ENCODE peak calls at places on chromosomes 7 and 10, in eight cellular contexts. W is stomach, V is body of pancreas, I is prostate gland, M is right atrium auricular region, H is esophagus squamous epithelium, G is heart left ventricle, C is SK-N-SH. K is an unnamed sample.

GRCh38 chr10:99276848-99277486 is 41.3 kb upstream of the HPSE2 start:
- DNase-seq in C (peak; percentile 18), H (no peak), M (no peak), I (no peak), W (no peak), G (no peak), V (no peak), K (no peak)

GRCh38 chr7:46034056-46034768 is 113.1 kb upstream of the IGFBP3 start:
- DNase-seq in H (no peak), W (no peak), V (no peak), I (no peak), C (no peak), M (no peak), G (no peak), K (no peak)

GRCh38 chr10:5532231-5532605 is 7.5 kb downstream of the CALML3 start:
- DNase-seq in V (no peak), H (no peak), M (no peak), I (no peak), G (no peak), W (no peak), C (no peak), K (no peak)

GRCh38 chr7:95473276-95473985 is 12.3 kb upstream of the ASB4 start:
- DNase-seq in H (no peak), C (no peak), M (no peak), V (no peak), I (no peak), W (no peak), G (no peak), K (no peak)

GRCh38 chr7:157269341-157270059 is 67.3 kb upstream of the DNAJB6 start:
- DNase-seq in M (no peak), I (no peak), C (no peak), H (no peak), V (no peak), W (no peak), G (no peak), K (no peak)

GRCh38 chr7:125391921-125392320 is 462.3 kb upstream of the POT1 start:
- DNase-seq in C (no peak), W (no peak), V (no peak), I (no peak), M (no peak), H (no peak), G (no peak), K (no peak)

GRCh38 chr7:149772236-149772820 is 1.1 kb downstream of the ZNF467 start:
- DNase-seq in V (peak; percentile 24), M (no peak), I (no peak), G (no peak), H (no peak), C (peak; percentile 79), W (no peak), K (no peak)

GRCh38 chr7:14286036-14286435 is 296.6 kb upstream of the ETV1 start:
- DNase-seq in C (no peak), I (no peak), M (no peak), V (no peak), W (no peak), H (no peak), G (no peak), K (no peak)

GRCh38 chr7:43112088-43112940 is at the start of gene HECW1:
- DNase-seq in M (no peak), W (no peak), G (no peak), V (no peak), C (no peak), H (no peak), I (no peak), K (no peak)

GRCh38 chr7:28587211-28587610 is 174.9 kb downstream of the CREB5 start:
- DNase-seq in G (no peak), I (peak; percentile 19), H (no peak), V (no peak), C (no peak), W (no peak), M (no peak), K (no peak)

GRCh38 chr7:20200361-20200760 is 16.8 kb downstream of the MACC1 start:
- DNase-seq in M (no peak), C (no peak), I (no peak), V (no peak), H (no peak), W (no peak), G (no peak), K (no peak)

GRCh38 chr7:41054960-41055700 is 647.8 kb downstream of the INHBA start:
- DNase-seq in V (no peak), M (no peak), H (no peak), I (no peak), W (no peak), C (no peak), G (no peak), K (no peak)

GRCh38 chr7:138886501-138886917 is 88.5 kb upstream of the ATP6V0A4 start:
- DNase-seq in M (no peak), H (no peak), G (no peak), I (peak; percentile 33), C (peak; percentile 68), W (no peak), V (peak; percentile 61), K (no peak)

GRCh38 chr10:91587710-91588638 is 44.9 kb downstream of the PPP1R3C start:
- DNase-seq in M (no peak), I (no peak), W (no peak), C (no peak), H (no peak), G (no peak), V (peak; percentile 75), K (no peak)

GRCh38 chr7:137789215-137789899 is 57.4 kb downstream of the DGKI start:
- DNase-seq in M (no peak), C (peak; percentile 27), W (no peak), I (no peak), G (no peak), V (no peak), H (no peak), K (no peak)

GRCh38 chr7:5429253-5429856 is 5.7 kb upstream of the TNRC18 start:
- DNase-seq in W (peak; percentile 77), H (no peak), C (no peak), G (peak; percentile 65), M (no peak), I (no peak), V (peak; percentile 73), K (peak; percentile 74)

GRCh38 chr7:3244241-3244814 is 56.7 kb upstream of the SDK1 start:
- DNase-seq in V (no peak), M (no peak), G (no peak), I (no peak), C (peak; percentile 83), H (no peak), W (no peak), K (no peak)

GRCh38 chr10:132427071-132427771 is 30.2 kb downstream of the PWWP2B start:
- DNase-seq in H (no peak), M (no peak), I (no peak), C (no peak), G (no peak), V (no peak), W (no peak), K (no peak)

GRCh38 chr10:61304751-61305150 is 148.4 kb downstream of the TMEM26 start:
- DNase-seq in M (no peak), G (no peak), I (no peak), V (no peak), W (no peak), C (no peak), H (no peak), K (no peak)

GRCh38 chr10:113425596-113425995 is 127.3 kb upstream of the HABP2 start:
- DNase-seq in H (no peak), W (no peak), V (peak; percentile 38), G (no peak), M (no peak), I (no peak), C (no peak), K (no peak)

GRCh38 chr10:84588426-84588825 is 260.0 kb downstream of the CCSER2 start:
- DNase-seq in W (no peak), M (no peak), G (no peak), V (no peak), H (no peak), I (no peak), C (no peak), K (no peak)

DNA sequence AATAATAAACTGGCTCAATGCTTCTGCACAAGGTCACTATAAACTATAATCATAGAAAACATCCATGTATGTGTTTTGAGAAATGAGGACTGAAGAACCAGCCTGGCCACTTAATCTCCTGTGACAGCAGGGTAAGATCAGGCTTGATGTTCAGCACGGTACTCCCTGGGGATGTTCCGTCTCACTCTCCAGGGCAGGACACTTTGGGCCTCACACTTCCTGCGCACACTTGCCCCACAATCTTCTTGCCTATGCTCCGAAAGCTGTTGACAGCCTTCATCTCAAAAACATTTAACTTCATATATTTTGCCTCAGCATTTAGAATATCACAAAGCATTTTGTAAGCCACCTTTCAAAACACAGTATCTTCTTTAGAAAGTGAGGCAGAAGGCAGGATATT is 92.7 kb downstream of the PARD3 start:
- DNase-seq in H (no peak), W (no peak), C (no peak), G (no peak), I (no peak), V (no peak), M (no peak), K (no peak)
- H3K4me1 ChIP-seq in H (peaks cover 10% of the 10 kb centered on the region), W (peaks cover 46% of the 10 kb centered on the region), C (peaks cover 20% of the 10 kb centered on the region), G (peaks cover 42% of the 10 kb centered on the region), I (peaks cover 4% of the 10 kb centered on the region), V (peaks cover 24% of the 10 kb centered on the region), M (peaks cover 33% of the 10 kb centered on the region), K (peaks cover 43% of the 10 kb centered on the region)

DNA sequence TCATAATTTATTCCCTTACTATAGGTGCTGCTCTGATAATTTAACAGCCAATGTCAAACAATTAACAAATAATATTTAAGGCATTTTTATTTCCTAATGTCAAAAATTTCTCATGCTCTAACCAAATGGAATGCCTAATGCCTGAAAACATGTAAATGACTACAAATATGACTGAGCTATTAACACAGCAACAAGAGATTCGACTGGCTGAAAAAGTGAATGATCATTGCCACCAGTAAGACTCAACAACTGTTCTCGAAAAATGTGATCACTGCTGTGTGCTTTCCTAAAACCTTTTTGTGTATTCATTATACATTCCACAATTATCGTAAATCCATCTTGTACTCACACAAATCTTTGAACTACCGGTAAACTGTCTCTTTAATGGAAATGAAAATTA is 118.7 kb downstream of the NPY start:
- DNase-seq in I (no peak), H (no peak), G (no peak), V (no peak), W (no peak), M (no peak), C (no peak), K (no peak)
- H3K4me3 ChIP-seq in I (no peak overlapping the region), H (no peak overlapping the region), G (no peak overlapping the region), V (no peak overlapping the region), W (no peak overlapping the region), M (no peak overlapping the region), C (no peak overlapping the region), K (no peak overlapping the region)

GRCh38 chr10:126064512-126064911 is 168.1 kb downstream of the FANK1 start:
- DNase-seq in I (no peak), W (no peak), C (no peak), M (no peak), V (no peak), H (no peak), G (no peak), K (no peak)
- H3K4me1 ChIP-seq in I (no peaks in the 10 kb centered on the region), W (peaks cover 10% of the 10 kb centered on the region), C (peaks cover 45% of the 10 kb centered on the region), M (peaks cover 19% of the 10 kb centered on the region), V (peaks cover 12% of the 10 kb centered on the region), H (no peaks in the 10 kb centered on the region), G (peaks cover 18% of the 10 kb centered on the region), K (peaks cover 31% of the 10 kb centered on the region)

DNA sequence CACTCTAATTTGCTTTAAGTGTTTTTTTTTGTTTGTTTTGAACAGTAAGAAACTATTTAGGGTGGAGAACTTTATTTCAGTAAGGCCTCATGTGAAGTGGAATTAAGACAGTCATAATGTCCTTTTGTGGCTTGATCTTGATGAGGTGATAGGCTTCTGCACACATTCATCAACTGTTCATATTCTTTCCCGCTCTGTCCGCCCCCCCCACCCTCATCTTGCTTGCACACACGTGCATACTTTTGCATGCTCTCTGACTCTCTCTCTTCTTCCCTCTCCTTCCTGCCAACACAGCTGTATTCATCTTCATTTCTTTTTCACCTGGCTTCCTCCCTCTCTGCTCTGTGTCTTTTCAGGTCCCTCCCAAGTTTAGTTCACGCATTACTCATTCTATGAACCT is 429.6 kb downstream of the AUTS2 start:
- DNase-seq in C (no peak), I (no peak), W (no peak), H (no peak), G (no peak), M (no peak), V (no peak), K (no peak)
- H3K4me3 ChIP-seq in C (no peak overlapping the region), I (no peak overlapping the region), W (no peak overlapping the region), H (no peak overlapping the region), G (no peak overlapping the region), M (no peak overlapping the region), V (no peak overlapping the region), K (no peak overlapping the region)